ENCODE peak calls at places on chromosomes 7 and 10, in eight cellular contexts. H, O, B, Q, E, V, C and G are unnamed samples.

GRCh38 chr10:33818343-33818742 is 483.9 kb upstream of the NRP1 start:
- DNase-seq in Q (no peak), E (no peak), H (no peak), O (no peak), V (no peak), B (no peak), C (no peak), G (no peak)

GRCh38 chr10:93222211-93222754 is 148.6 kb downstream of the CYP26A1 start:
- DNase-seq in O (no peak), Q (no peak), V (no peak), H (no peak), B (no peak), C (peak), E (no peak), G (no peak)

GRCh38 chr7:41993173-41993867 is 243.7 kb downstream of the GLI3 start:
- DNase-seq in O (no peak), V (peak), C (peak), B (no peak), H (no peak), Q (no peak), E (peak), G (no peak)

GRCh38 chr10:103590060-103590459 is 96.6 kb downstream of the NEURL1 start:
- DNase-seq in E (no peak), B (no peak), O (no peak), C (no peak), Q (no peak), H (no peak), V (no peak), G (no peak)

GRCh38 chr10:90319188-90319914 is 538.5 kb downstream of the HTR7 start:
- DNase-seq in O (peak), B (peak), C (peak), Q (peak), H (peak), E (no peak), V (peak), G (no peak)

GRCh38 chr7:64101943-64102655 is 56.9 kb downstream of the ZNF727 start:
- DNase-seq in B (no peak), H (no peak), C (no peak), O (no peak), Q (no peak), E (no peak), V (no peak), G (no peak)

GRCh38 chr7:99030951-99031350 is 113.0 kb downstream of the SMURF1 start:
- DNase-seq in B (no peak), C (peak), E (peak), Q (no peak), H (no peak), O (no peak), V (no peak), G (peak)

GRCh38 chr7:108284349-108285017 is 154.3 kb upstream of the LAMB4 start:
- DNase-seq in Q (no peak), B (no peak), E (no peak), O (no peak), C (no peak), V (no peak), H (no peak), G (no peak)

GRCh38 chr10:3366043-3366442 is 193.5 kb upstream of the PITRM1 start:
- DNase-seq in V (no peak), B (no peak), C (no peak), E (no peak), O (no peak), Q (no peak), H (no peak), G (no peak)

GRCh38 chr10:30847199-30847598 is 184.5 kb downstream of the ZNF438 start:
- DNase-seq in E (no peak), H (no peak), B (no peak), V (no peak), Q (no peak), O (no peak), C (no peak), G (no peak)

GRCh38 chr10:78656815-78657621 is 411.7 kb upstream of the ZMIZ1 start:
- DNase-seq in O (peak), C (no peak), Q (no peak), B (no peak), V (no peak), H (no peak), E (no peak), G (no peak)

GRCh38 chr10:75544923-75545322 is 113.5 kb downstream of the LRMDA start:
- DNase-seq in O (no peak), B (no peak), Q (no peak), V (no peak), C (peak), E (no peak), H (no peak), G (no peak)

GRCh38 chr7:70143089-70144044 is 545.1 kb downstream of the AUTS2 start:
- DNase-seq in C (peak), H (no peak), Q (peak), V (no peak), B (no peak), O (no peak), E (no peak), G (no peak)

GRCh38 chr7:192035-192649 is at the start of gene FAM20C:
- DNase-seq in H (peak), B (peak), V (peak), O (peak), C (peak), Q (no peak), E (peak), G (peak)

GRCh38 chr10:13351340-13351915 is 3.3 kb upstream of the SEPHS1 start:
- DNase-seq in H (no peak), C (no peak), Q (no peak), O (no peak), V (no peak), E (no peak), B (no peak), G (no peak)

GRCh38 chr10:101380353-101381017 is 26.5 kb downstream of the BTRC start:
- DNase-seq in H (no peak), E (no peak), Q (no peak), O (no peak), B (no peak), C (no peak), V (no peak), G (no peak)

GRCh38 chr7:27182285-27182827 is 2.7 kb downstream of the HOXA11 start:
- DNase-seq in B (no peak), Q (no peak), O (no peak), E (peak), C (peak), V (no peak), H (no peak), G (no peak)

GRCh38 chr10:119658274-119658673 is 7.1 kb downstream of the BAG3 start:
- DNase-seq in C (peak), H (peak), V (peak), O (peak), B (peak), Q (peak), E (peak), G (peak)

GRCh38 chr10:101030492-101031127 is 319 bp downstream of the PDZD7 start:
- DNase-seq in C (no peak), B (no peak), Q (no peak), O (no peak), E (no peak), H (no peak), V (no peak), G (no peak)

GRCh38 chr10:119933179-119933578 is 40.6 kb downstream of the SEC23IP start:
- DNase-seq in E (no peak), C (peak), O (peak), V (no peak), B (peak), H (no peak), Q (no peak), G (no peak)

GRCh38 chr10:128982179-128982915 is 484.7 kb upstream of the MGMT start:
- DNase-seq in C (no peak), Q (no peak), V (no peak), H (no peak), E (no peak), O (no peak), B (no peak), G (no peak)

GRCh38 chr10:24008164-24009066 is 200.5 kb upstream of the KIAA1217 start:
- DNase-seq in H (no peak), C (peak), B (no peak), V (no peak), Q (peak), E (peak), O (peak), G (peak)

GRCh38 chr10:34475222-34475621 is 339.9 kb downstream of the PARD3 start:
- DNase-seq in V (no peak), E (no peak), Q (no peak), H (no peak), O (no peak), C (no peak), B (no peak), G (no peak)

GRCh38 chr7:98105942-98106544 is 619 bp upstream of the LMTK2 start:
- DNase-seq in H (no peak), Q (no peak), V (no peak), C (no peak), B (no peak), E (no peak), O (peak), G (no peak)

GRCh38 chr10:94963901-94964300 is 25.4 kb downstream of the CYP2C9 start:
- DNase-seq in Q (no peak), E (peak), H (peak), B (peak), O (peak), V (no peak), C (peak), G (no peak)

GRCh38 chr10:127408733-127409132 is 140.4 kb upstream of the NPS start:
- DNase-seq in E (no peak), C (peak), O (no peak), V (no peak), Q (no peak), B (no peak), H (no peak), G (no peak)

GRCh38 chr7:113100091-113100723 is 13.6 kb upstream of the GPR85 start:
- DNase-seq in C (peak), B (no peak), H (no peak), V (no peak), Q (no peak), O (peak), E (peak), G (peak)

GRCh38 chr7:27165655-27166474 is 528 bp upstream of the HOXA9 start:
- DNase-seq in B (no peak), C (peak), O (no peak), Q (no peak), E (no peak), V (no peak), H (no peak), G (no peak)

GRCh38 chr7:100720645-100721504 is 607 bp downstream of the EPO start:
- DNase-seq in H (no peak), O (no peak), E (no peak), Q (no peak), V (no peak), B (no peak), C (no peak), G (no peak)

GRCh38 chr7:21041666-21042065 is 255.0 kb upstream of the SP8 start:
- DNase-seq in H (no peak), V (no peak), B (no peak), E (no peak), Q (no peak), C (no peak), O (no peak), G (no peak)

GRCh38 chr7:17441557-17441956 is 143.1 kb downstream of the AHR start:
- DNase-seq in O (no peak), C (no peak), H (no peak), E (no peak), Q (no peak), V (no peak), B (no peak), G (no peak)

GRCh38 chr7:141014091-141014490 is 661 bp downstream of the MRPS33 start:
- DNase-seq in C (peak), H (no peak), B (no peak), Q (no peak), V (no peak), O (no peak), E (no peak), G (no peak)

GRCh38 chr7:21338728-21339164 is 89.1 kb upstream of the SP4 start:
- DNase-seq in C (no peak), O (no peak), E (no peak), V (no peak), H (no peak), B (no peak), Q (no peak), G (no peak)

GRCh38 chr7:78768859-78769258 is 684.6 kb downstream of the MAGI2 start:
- DNase-seq in Q (no peak), E (no peak), H (no peak), V (no peak), O (peak), C (no peak), B (no peak), G (no peak)

GRCh38 chr7:17939111-17939669 is 1.1 kb downstream of the SNX13 start:
- DNase-seq in C (peak), V (no peak), B (peak), O (peak), Q (no peak), E (no peak), H (no peak), G (no peak)

GRCh38 chr10:4101918-4102654 is 317.1 kb upstream of the KLF6 start:
- DNase-seq in Q (no peak), H (no peak), E (no peak), V (no peak), C (no peak), B (no peak), O (no peak), G (no peak)

DNA sequence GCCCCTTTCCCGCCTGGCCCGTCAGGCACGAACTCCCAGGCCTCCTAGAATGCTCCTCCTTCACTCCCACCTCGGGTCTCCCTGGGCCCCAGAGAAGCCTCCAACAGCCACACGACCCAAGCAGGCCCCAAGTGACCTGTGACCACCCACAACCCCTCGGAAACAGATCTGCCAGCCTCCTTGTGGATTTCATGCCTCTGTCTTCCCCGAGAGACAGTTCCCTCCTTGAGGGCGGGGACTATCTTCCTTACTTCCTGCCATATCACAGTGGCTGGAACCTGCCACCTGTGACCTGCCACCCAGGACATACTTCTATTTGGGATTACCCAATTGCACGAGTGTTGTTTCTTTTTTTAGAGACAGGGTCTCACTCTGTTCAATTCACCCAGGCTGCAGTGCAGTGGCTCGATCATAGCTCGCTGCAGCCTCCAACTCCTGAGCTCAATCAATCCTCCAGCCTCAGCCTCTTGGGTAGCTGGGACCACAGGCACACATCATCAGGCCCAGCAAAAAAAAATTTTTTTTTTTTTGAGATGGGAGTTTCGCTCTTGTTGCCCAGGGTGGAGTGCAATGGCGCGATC is 25.9 kb downstream of the TNRC18 start:
- DNase-seq in O (no peak), H (no peak), E (no peak), V (no peak), C (no peak), Q (no peak), B (no peak), G (no peak)
- H3K4me3 ChIP-seq in O (no peak), H (peak), E (no peak), V (no peak), C (no peak), Q (no peak), B (peak), G (no peak)

GRCh38 chr7:134660961-134661376 is 14.3 kb downstream of the BPGM start:
- DNase-seq in H (no peak), V (peak), B (no peak), C (peak), Q (peak), E (no peak), O (no peak), G (no peak)
- TF ChIP-seq CTCF in H (no peak), V (no peak), B (no peak), C (no peak), Q (no peak), E (no peak), O (no peak), G (no peak)

GRCh38 chr10:32731527-32731926 is 226.5 kb downstream of the ITGB1 start:
- DNase-seq in E (no peak), Q (no peak), V (no peak), B (no peak), C (no peak), H (no peak), O (no peak), G (no peak)
- H3K4me3 ChIP-seq in E (no peak), Q (no peak), V (no peak), B (no peak), C (no peak), H (no peak), O (no peak), G (no peak)

DNA sequence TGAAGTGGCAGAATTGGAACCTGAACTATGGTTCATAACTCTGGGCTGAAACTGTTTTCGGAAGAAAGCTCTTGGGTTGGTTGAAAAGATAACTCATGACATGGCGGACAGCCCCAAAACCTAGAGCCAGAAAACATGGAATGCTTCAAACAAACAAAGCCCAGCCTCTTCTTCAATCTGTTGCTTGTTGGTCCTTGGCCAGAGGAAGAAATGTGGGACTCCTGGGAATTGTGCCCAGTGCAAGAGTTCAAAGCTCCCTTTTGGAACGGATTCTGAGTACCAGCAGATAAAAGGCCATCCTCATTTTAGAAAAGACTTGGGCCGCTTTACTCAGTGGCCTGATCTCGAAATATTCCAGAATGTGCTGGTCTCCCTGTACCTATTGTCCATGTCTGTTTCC is 52.8 kb upstream of the CACNB2 start:
- DNase-seq in O (no peak), E (peak), Q (no peak), H (no peak), B (no peak), C (no peak), V (no peak), G (peak)
- TF ChIP-seq CTCF in O (no peak), E (no peak), Q (no peak), H (no peak), B (no peak), C (no peak), V (no peak), G (no peak)

DNA sequence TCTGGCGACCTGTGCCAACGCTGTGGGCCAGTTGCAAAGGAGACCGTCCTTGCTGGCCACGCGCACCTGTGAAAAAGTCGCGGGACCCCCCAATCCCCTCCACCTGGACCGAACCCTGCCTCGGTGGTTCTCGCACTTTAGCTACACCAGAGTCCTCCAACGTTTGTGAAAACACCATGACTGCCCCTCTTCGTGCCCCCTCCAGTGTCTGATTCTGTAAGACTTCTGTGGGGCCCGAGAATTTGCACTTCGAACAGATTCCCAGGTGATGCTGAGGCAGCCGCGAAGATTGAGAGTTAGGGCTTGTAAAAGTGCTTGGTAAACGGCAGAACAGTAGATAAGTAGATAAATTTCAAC is 102.4 kb upstream of the SVIL start:
- DNase-seq in C (no peak), V (no peak), B (no peak), H (no peak), Q (no peak), E (no peak), O (no peak), G (no peak)
- H3K4me3 ChIP-seq in C (peak), V (peak), B (peak), H (peak), Q (peak), E (peak), O (peak), G (no peak)

GRCh38 chr7:123351506-123352225 is 151.9 kb upstream of the SLC13A1 start:
- DNase-seq in V (no peak), E (no peak), C (no peak), B (no peak), H (no peak), Q (no peak), O (peak), G (no peak)

GRCh38 chr7:123348700-123349099 is 148.9 kb upstream of the SLC13A1 start:
- DNase-seq in Q (no peak), C (no peak), E (no peak), V (no peak), H (no peak), O (no peak), B (no peak), G (no peak)

GRCh38 chr7:123352226-123352550 is 152.4 kb upstream of the SLC13A1 start:
- DNase-seq in Q (no peak), O (no peak), E (no peak), B (no peak), V (no peak), C (no peak), H (no peak), G (no peak)

GRCh38 chr7:123352957-123353356 is 153.2 kb upstream of the SLC13A1 start:
- DNase-seq in E (no peak), H (no peak), O (no peak), B (no peak), Q (no peak), V (no peak), C (peak), G (no peak)

GRCh38 chr7:123351027-123351426 is 151.3 kb upstream of the SLC13A1 start:
- DNase-seq in Q (no peak), O (no peak), B (no peak), H (no peak), C (no peak), E (no peak), V (no peak), G (no peak)
- TF ChIP-seq CTCF in Q (no peak), O (no peak), B (no peak), H (no peak), C (no peak), E (no peak), V (no peak), G (no peak)

GRCh38 chr10:27717191-27717590 is 28.4 kb downstream of the MKX start:
- DNase-seq in V (no peak), Q (no peak), B (no peak), C (no peak), H (no peak), O (no peak), E (no peak), G (no peak)

GRCh38 chr10:27716521-27716920 is 29.1 kb downstream of the MKX start:
- DNase-seq in E (no peak), C (no peak), Q (no peak), V (no peak), B (no peak), H (no peak), O (no peak), G (no peak)

GRCh38 chr10:27715505-27715904 is 30.1 kb downstream of the MKX start:
- DNase-seq in O (no peak), V (no peak), H (no peak), E (no peak), Q (no peak), B (no peak), C (no peak), G (no peak)

GRCh38 chr10:27713906-27714305 is 31.7 kb downstream of the MKX start:
- DNase-seq in Q (no peak), E (peak), H (no peak), B (no peak), O (no peak), C (no peak), V (no peak), G (no peak)

DNA sequence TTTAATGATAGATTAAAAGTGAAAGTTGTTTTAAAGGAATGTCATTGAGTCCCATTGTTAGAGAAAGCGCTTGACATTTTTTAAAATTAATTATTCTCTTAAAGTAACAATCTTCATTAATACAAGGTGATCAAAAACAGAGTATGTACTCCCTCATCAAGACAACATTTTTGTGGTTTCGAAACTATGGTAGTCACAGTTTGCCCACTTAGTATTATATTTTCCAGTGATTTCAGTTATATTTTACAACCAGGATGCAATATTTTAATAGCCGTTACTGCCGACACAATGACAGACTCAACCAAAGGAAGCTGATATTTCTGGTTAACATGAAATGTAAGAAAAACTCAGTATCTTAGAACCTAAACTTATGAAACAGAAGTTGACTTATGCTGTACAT is 31.3 kb downstream of the MKX start:
- DNase-seq in Q (no peak), B (no peak), C (no peak), E (no peak), V (no peak), H (no peak), O (no peak), G (no peak)
- H3K4me3 ChIP-seq in Q (no peak), B (no peak), C (no peak), E (no peak), V (no peak), H (no peak), O (no peak), G (no peak)

GRCh38 chr7:129493555-129493954 is 8.8 kb upstream of the SMKR1 start:
- DNase-seq in O (no peak), B (no peak), V (no peak), E (no peak), Q (no peak), C (no peak), H (no peak), G (no peak)
- TF ChIP-seq CTCF in O (peak), B (no peak), V (peak), E (no peak), Q (peak), C (peak), H (peak), G (no peak)